ENCODE peak calls at places on chromosomes 5 and 9, in ten cellular contexts. G, L, K, T, C, D, X, S, O and E are unnamed samples.

GRCh38 chr5:71537681-71538080 is 49.5 kb upstream of the MCCC2 start:
- DNase-seq in G (no peak), L (no peak), K (no peak), T (no peak), C (peak; percentile 16), D (no peak), X (peak; percentile 21), S (peak; percentile 22), O (no peak), E (no peak)

GRCh38 chr5:43409809-43410271 is 2.4 kb downstream of the CCL28 start:
- DNase-seq in G (no peak), L (no peak), K (no peak), T (no peak), C (no peak), D (no peak), X (no peak), S (no peak), O (no peak), E (no peak)

GRCh38 chr5:96870094-96871021 is 5.9 kb upstream of the ERAP2 start:
- DNase-seq in G (no peak), L (peak; percentile 17), K (no peak), T (no peak), C (no peak), D (no peak), X (no peak), S (no peak), O (no peak), E (no peak)

GRCh38 chr5:43338856-43339255 is 25.6 kb upstream of the HMGCS1 start:
- DNase-seq in G (peak; percentile 57), L (no peak), K (no peak), T (no peak), C (peak; percentile 85), D (no peak), X (no peak), S (no peak), O (no peak), E (no peak)

GRCh38 chr9:29564564-29564963 is 1991.3 kb upstream of the C9orf72 start:
- DNase-seq in G (peak; percentile 39), L (no peak), K (no peak), T (no peak), C (no peak), D (no peak), X (no peak), S (no peak), O (no peak), E (no peak)

GRCh38 chr9:22683393-22684075 is 236.9 kb downstream of the DMRTA1 start:
- DNase-seq in G (peak; percentile 79), L (no peak), K (no peak), T (peak; percentile 83), C (no peak), D (no peak), X (peak; percentile 9), S (no peak), O (no peak), E (no peak)

GRCh38 chr5:170483701-170484458 is 19.9 kb upstream of the KCNIP1 start:
- DNase-seq in G (peak; percentile 40), L (no peak), K (no peak), T (peak; percentile 88), C (peak; percentile 19), D (no peak), X (no peak), S (no peak), O (no peak), E (no peak)

GRCh38 chr9:126507318-126508109 is 106.2 kb upstream of the LMX1B start:
- DNase-seq in G (no peak), L (no peak), K (peak; percentile 5), T (no peak), C (no peak), D (no peak), X (no peak), S (no peak), O (no peak), E (no peak)

GRCh38 chr9:21813575-21814473 is 11.4 kb downstream of the MTAP start:
- DNase-seq in G (peak; percentile 89), L (peak; percentile 53), K (peak; percentile 61), T (peak; percentile 74), C (no peak), D (no peak), X (no peak), S (peak; percentile 43), O (peak; percentile 20), E (peak; percentile 67)

GRCh38 chr5:173645437-173645807 is 29.0 kb upstream of the BOD1 start:
- DNase-seq in G (no peak), L (no peak), K (no peak), T (no peak), C (no peak), D (no peak), X (no peak), S (no peak), O (no peak), E (no peak)

GRCh38 chr9:112820886-112821285 is 69.8 kb downstream of the SLC46A2 start:
- DNase-seq in G (peak; percentile 54), L (no peak), K (no peak), T (no peak), C (no peak), D (no peak), X (no peak), S (no peak), O (no peak), E (no peak)

GRCh38 chr9:38294561-38294960 is 97.9 kb upstream of the ALDH1B1 start:
- DNase-seq in G (no peak), L (no peak), K (peak; percentile 31), T (no peak), C (no peak), D (no peak), X (no peak), S (no peak), O (no peak), E (no peak)

GRCh38 chr9:89175739-89176360 is 2.8 kb downstream of the SHC3 start:
- DNase-seq in G (no peak), L (no peak), K (no peak), T (no peak), C (peak; percentile 29), D (no peak), X (no peak), S (no peak), O (no peak), E (no peak)

GRCh38 chr9:74784506-74784905 is 103.2 kb downstream of the TRPM6 start:
- DNase-seq in G (no peak), L (no peak), K (no peak), T (no peak), C (no peak), D (no peak), X (no peak), S (no peak), O (no peak), E (no peak)

GRCh38 chr5:159759791-159760300 is 156.4 kb upstream of the ADRA1B start:
- DNase-seq in G (no peak), L (no peak), K (no peak), T (no peak), C (no peak), D (no peak), X (no peak), S (no peak), O (no peak), E (no peak)

GRCh38 chr9:2125909-2126308 is 110.8 kb downstream of the SMARCA2 start:
- DNase-seq in G (no peak), L (peak; percentile 21), K (no peak), T (no peak), C (peak; percentile 21), D (no peak), X (no peak), S (no peak), O (no peak), E (no peak)

GRCh38 chr5:124742983-124743533 is 3.4 kb downstream of the ZNF608 start:
- DNase-seq in G (peak; percentile 92), L (peak; percentile 35), K (no peak), T (no peak), C (no peak), D (no peak), X (peak; percentile 52), S (no peak), O (no peak), E (no peak)